ENCODE peak calls at places on chromosomes 4 and X, in seven cellular contexts. N is cardiac muscle cell, J is IMR-90, P is ecto neural progenitor cell, G is HS-5, E is non-pigmented ciliary epithelial cell, W is pulmonary artery endothelial cell. V is an unnamed sample.

GRCh38 chr4:31139767-31140166 is 419.6 kb downstream of the PCDH7 start:
- DNase-seq in N (no peak), J (no peak), P (no peak), G (no peak), E (no peak), W (no peak), V (no peak)

GRCh38 chr4:188934320-188934975 is 795.2 kb downstream of the TRIML1 start:
- DNase-seq in N (peak), J (peak), P (no peak), G (peak), E (peak), W (no peak), V (no peak)

GRCh38 chr4:78560296-78560963 is 8.9 kb downstream of the ANXA3 start:
- DNase-seq in N (peak), J (peak), P (no peak), G (peak), E (peak), W (peak), V (peak)

GRCh38 chr4:15004701-15005301 is 2.5 kb downstream of the CPEB2 start:
- DNase-seq in N (peak), J (peak), P (peak), G (no peak), E (no peak), W (no peak), V (peak)

GRCh38 chr4:135694066-135694465 is 1492.5 kb upstream of the PABPC4L start:
- DNase-seq in N (no peak), J (no peak), P (no peak), G (no peak), E (no peak), W (no peak), V (no peak)

GRCh38 chr4:110970642-110971041 is 347.8 kb upstream of the PITX2 start:
- DNase-seq in N (peak), J (peak), P (peak), G (peak), E (peak), W (no peak), V (peak)

GRCh38 chr4:159357350-159357749 is 254.5 kb downstream of the RAPGEF2 start:
- DNase-seq in N (no peak), J (no peak), P (no peak), G (no peak), E (no peak), W (no peak), V (no peak)

GRCh38 chrX:20265221-20265725 is 1.4 kb downstream of the RPS6KA3 start:
- DNase-seq in N (peak), J (peak), P (peak), G (no peak), E (peak), W (peak), V (peak)

GRCh38 chr4:138448169-138448568 is 206.0 kb upstream of the SLC7A11 start:
- DNase-seq in N (no peak), J (no peak), P (no peak), G (peak), E (no peak), W (no peak), V (no peak)

GRCh38 chr4:48296330-48296729 is 26.7 kb upstream of the TEC start:
- DNase-seq in N (no peak), J (peak), P (no peak), G (no peak), E (no peak), W (no peak), V (peak)

V was measured in astrocyte of the cerebellum.